ENCODE peak calls at places on chromosomes 6 and 20, in seven cellular contexts. D, P, N, Y, F, I and U are unnamed samples.

GRCh38 chr6:18328549-18328922 is 58.6 kb upstream of the RNF144B start:
- DNase-seq in D (no peak), P (no peak), N (no peak), Y (no peak), F (no peak), I (no peak), U (no peak)

GRCh38 chr6:14001329-14002012 is 76.7 kb downstream of the RNF182 start:
- DNase-seq in D (no peak), P (no peak), N (peak; percentile 99), Y (no peak), F (peak; percentile 99), I (no peak), U (no peak)

GRCh38 chr6:70627500-70628254 is 40.0 kb upstream of the SMAP1 start:
- DNase-seq in D (no peak), P (no peak), N (no peak), Y (no peak), F (no peak), I (no peak), U (no peak)

GRCh38 chr6:123810214-123810613 is 6.5 kb downstream of the NKAIN2 start:
- DNase-seq in D (no peak), P (no peak), N (no peak), Y (no peak), F (no peak), I (no peak), U (no peak)

GRCh38 chr6:82045965-82046756 is 201.4 kb downstream of the IBTK start:
- DNase-seq in D (no peak), P (no peak), N (peak; percentile 92), Y (no peak), F (peak; percentile 87), I (no peak), U (no peak)

GRCh38 chr6:157436200-157436943 is 55.4 kb downstream of the ZDHHC14 start:
- DNase-seq in D (no peak), P (no peak), N (no peak), Y (no peak), F (no peak), I (no peak), U (no peak)

GRCh38 chr6:87982134-87982533 is 65.5 kb upstream of the SPACA1 start:
- DNase-seq in D (no peak), P (no peak), N (no peak), Y (no peak), F (no peak), I (no peak), U (no peak)

GRCh38 chr6:71544028-71544427 is 255.4 kb downstream of the OGFRL1 start:
- DNase-seq in D (no peak), P (no peak), N (peak; percentile 47), Y (no peak), F (peak; percentile 48), I (no peak), U (no peak)

GRCh38 chr6:112054520-112055160 is 736 bp downstream of the CCN6 start:
- DNase-seq in D (no peak), P (no peak), N (peak; percentile 12), Y (no peak), F (peak; percentile 31), I (no peak), U (no peak)

GRCh38 chr6:136410201-136411027 is 120.8 kb upstream of the BCLAF1 start:
- DNase-seq in D (no peak), P (no peak), N (peak; percentile 27), Y (no peak), F (peak; percentile 29), I (no peak), U (no peak)

GRCh38 chr6:130853555-130854183 is 26.5 kb downstream of the SMLR1 start:
- DNase-seq in D (no peak), P (no peak), N (peak; percentile 86), Y (no peak), F (peak; percentile 73), I (no peak), U (no peak)

GRCh38 chr20:53582574-53583351 is 10.9 kb downstream of the ZNF217 start:
- DNase-seq in D (peak; percentile 48), P (peak; percentile 75), N (peak; percentile 98), Y (no peak), F (peak; percentile 95), I (peak; percentile 39), U (no peak)

GRCh38 chr20:60074276-60074675 is 116.1 kb downstream of the CDH26 start:
- DNase-seq in D (no peak), P (no peak), N (no peak), Y (no peak), F (no peak), I (no peak), U (no peak)

GRCh38 chr6:109892451-109893435 is 85.4 kb upstream of the GPR6 start:
- DNase-seq in D (no peak), P (no peak), N (no peak), Y (no peak), F (no peak), I (no peak), U (no peak)

GRCh38 chr6:101398716-101399626 is 5.5 kb downstream of the GRIK2 start:
- DNase-seq in D (no peak), P (no peak), N (no peak), Y (no peak), F (peak; percentile 37), I (peak; percentile 34), U (no peak)
- H3K27me3 ChIP-seq in D (peaks cover 20% of the 10 kb centered on the region), P (no peaks in the 10 kb centered on the region), N (peaks cover 4% of the 10 kb centered on the region), Y (peaks cover 6% of the 10 kb centered on the region), F (no peaks in the 10 kb centered on the region), I (peaks cover 90% of the 10 kb centered on the region), U (peaks cover 7% of the 10 kb centered on the region)

GRCh38 chr6:113356139-113356538 is 501.0 kb upstream of the MARCKS start:
- DNase-seq in D (no peak), P (no peak), N (no peak), Y (no peak), F (no peak), I (no peak), U (no peak)
- H3K4me3 ChIP-seq in D (no peak overlapping the region), P (no peak overlapping the region), N (no peak overlapping the region), Y (no peak overlapping the region), F (no peak overlapping the region), I (no peak overlapping the region), U (no peak overlapping the region)

DNA sequence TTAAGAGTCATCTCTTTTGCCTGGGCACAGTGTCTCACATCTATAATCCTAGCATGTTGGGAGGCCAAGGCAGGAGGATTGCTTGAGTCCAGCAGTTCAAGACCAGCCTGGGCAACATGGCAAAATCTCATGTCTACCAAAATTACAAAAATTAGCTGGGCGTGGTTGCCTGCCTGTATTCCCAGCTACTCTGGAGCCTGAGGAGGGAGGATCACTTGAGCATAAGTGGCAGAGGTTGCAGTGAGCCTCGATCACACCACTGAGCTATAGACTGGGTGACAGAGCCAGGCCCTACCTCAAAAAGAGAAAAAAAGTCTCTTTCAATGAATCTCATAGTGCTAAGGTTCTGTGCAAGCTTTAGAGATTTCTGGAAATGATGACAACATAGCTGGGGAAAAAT is 1.5 kb downstream of the HLA-DRB1 start:
- DNase-seq in D (no peak), P (no peak), N (no peak), Y (no peak), F (no peak), I (no peak), U (no peak)
- H3K4me1 ChIP-seq in D (no peaks in the 10 kb centered on the region), P (no peaks in the 10 kb centered on the region), N (no peaks in the 10 kb centered on the region), Y (no peaks in the 10 kb centered on the region), F (no peaks in the 10 kb centered on the region), I (no peaks in the 10 kb centered on the region), U (no peaks in the 10 kb centered on the region)

GRCh38 chr6:104019075-104019474 is 840.6 kb downstream of the HACE1 start:
- DNase-seq in D (no peak), P (no peak), N (no peak), Y (no peak), F (no peak), I (no peak), U (no peak)
- H3K27me3 ChIP-seq in D (no peaks in the 10 kb centered on the region), P (no peaks in the 10 kb centered on the region), N (no peaks in the 10 kb centered on the region), Y (no peaks in the 10 kb centered on the region), F (no peaks in the 10 kb centered on the region), I (no peaks in the 10 kb centered on the region), U (no peaks in the 10 kb centered on the region)